ENCODE peak calls at places on chromosomes 7 and 10, in six cellular contexts. X is cortex of kidney; K is WTC11; O is CD8-positive, alpha-beta memory T cell; V is RPMI8226; Q is NCI-H2029 treated with DMSO at 0.1 percent for 48 hours. L is an unnamed sample.

GRCh38 chr7:7226407-7226806 is 44.1 kb downstream of the C1GALT1 start:
- DNase-seq in X (no peak), K (no peak), O (no peak), V (no peak), Q (no peak), L (no peak)

GRCh38 chr10:32923849-32924248 is 34.2 kb downstream of the ITGB1 start:
- DNase-seq in X (no peak), K (no peak), O (no peak), V (no peak), Q (no peak), L (no peak)

GRCh38 chr7:5282464-5283316 is at the start of gene SLC29A4:
- DNase-seq in X (no peak), K (no peak), O (no peak), V (peak), Q (no peak), L (no peak)

GRCh38 chr10:98858525-98858924 is 377.1 kb downstream of the HPSE2 start:
- DNase-seq in X (no peak), K (peak), O (no peak), V (no peak), Q (no peak), L (no peak)

GRCh38 chr10:127015373-127015772 is 110.1 kb downstream of the DOCK1 start:
- DNase-seq in X (no peak), K (no peak), O (no peak), V (no peak), Q (no peak), L (no peak)

GRCh38 chr10:6173203-6173602 is 29.5 kb upstream of the PFKFB3 start:
- DNase-seq in X (no peak), K (peak), O (peak), V (no peak), Q (no peak), L (no peak)

GRCh38 chr10:48507933-48508830 is 96.7 kb downstream of the ARHGAP22 start:
- DNase-seq in X (no peak), K (no peak), O (no peak), V (no peak), Q (no peak), L (no peak)

GRCh38 chr7:91875851-91876250 is 4.7 kb downstream of the MTERF1 start:
- DNase-seq in X (no peak), K (no peak), O (no peak), V (no peak), Q (no peak), L (no peak)

GRCh38 chr7:76262683-76263402 is 39.6 kb upstream of the HSPB1 start:
- DNase-seq in X (no peak), K (peak), O (peak), V (peak), Q (no peak), L (no peak)

GRCh38 chr10:33155720-33156638 is 178.5 kb downstream of the NRP1 start:
- DNase-seq in X (no peak), K (no peak), O (peak), V (peak), Q (no peak), L (no peak)

GRCh38 chr10:112634096-112634830 is 187.2 kb downstream of the VTI1A start:
- DNase-seq in X (no peak), K (no peak), O (no peak), V (no peak), Q (no peak), L (no peak)

GRCh38 chr10:24551161-24551560 is 172.5 kb downstream of the ARHGAP21 start:
- DNase-seq in X (no peak), K (no peak), O (no peak), V (no peak), Q (no peak), L (no peak)

L was measured in NCI-H187 treated with DMSO at 0.1 percent for 48 hours.